ENCODE peak calls at places on chromosomes 6 and 20, in eight cellular contexts. D is aorta, A is esophagus squamous epithelium, R is PC-3, Z is psoas muscle, L is left ventricle myocardium inferior, I is SJCRH30, K is colonic mucosa. Y is an unnamed sample.

GRCh38 chr6:4856779-4857178 is 80.6 kb downstream of the CDYL start:
- DNase-seq in D (no peak), A (no peak), R (no peak), Z (no peak), L (no peak), I (no peak), K (no peak), Y (no peak)

GRCh38 chr20:3890999-3891929 is 2.1 kb downstream of the PANK2 start:
- DNase-seq in D (no peak), A (no peak), R (peak; percentile 67), Z (no peak), L (no peak), I (no peak), K (no peak), Y (no peak)

GRCh38 chr6:16704706-16705402 is 56.4 kb downstream of the ATXN1 start:
- DNase-seq in D (no peak), A (no peak), R (peak; percentile 54), Z (no peak), L (no peak), I (no peak), K (no peak), Y (no peak)

GRCh38 chr20:62266340-62266739 is 28.0 kb downstream of the OSBPL2 start:
- DNase-seq in D (no peak), A (no peak), R (peak; percentile 22), Z (no peak), L (no peak), I (peak; percentile 47), K (no peak), Y (no peak)

GRCh38 chr6:82067021-82067420 is 180.5 kb downstream of the IBTK start:
- DNase-seq in D (no peak), A (no peak), R (no peak), Z (no peak), L (no peak), I (no peak), K (no peak), Y (no peak)

GRCh38 chr6:25991785-25992412 is 29.3 kb downstream of the TRIM38 start:
- DNase-seq in D (peak; percentile 88), A (no peak), R (peak; percentile 48), Z (peak; percentile 89), L (peak; percentile 85), I (peak; percentile 67), K (peak; percentile 69), Y (peak; percentile 91)

GRCh38 chr20:43913291-43914025 is 1.2 kb upstream of the TOX2 start:
- DNase-seq in D (no peak), A (no peak), R (no peak), Z (no peak), L (no peak), I (no peak), K (no peak), Y (no peak)

GRCh38 chr20:36998652-36999051 is 47.1 kb upstream of the SAMHD1 start:
- DNase-seq in D (no peak), A (no peak), R (no peak), Z (no peak), L (no peak), I (no peak), K (no peak), Y (no peak)

GRCh38 chr20:64130271-64130670 is 22.9 kb upstream of the NPBWR2 start:
- DNase-seq in D (no peak), A (no peak), R (no peak), Z (no peak), L (no peak), I (peak; percentile 0), K (no peak), Y (no peak)

GRCh38 chr6:151677427-151677826 is 130.1 kb upstream of the ESR1 start:
- DNase-seq in D (no peak), A (no peak), R (no peak), Z (no peak), L (no peak), I (no peak), K (no peak), Y (no peak)
- H3K4me3 ChIP-seq in D (no peak overlapping the region), A (no peak overlapping the region), R (no peak overlapping the region), Z (no peak overlapping the region), L (no peak overlapping the region), I (no peak overlapping the region), K (no peak overlapping the region), Y (no peak overlapping the region)

GRCh38 chr6:89887452-89888137 is 6.7 kb upstream of the GJA10 start:
- DNase-seq in D (no peak), A (no peak), R (no peak), Z (no peak), L (no peak), I (no peak), K (no peak), Y (no peak)
- H3K4me3 ChIP-seq in D (no peak overlapping the region), A (no peak overlapping the region), R (no peak overlapping the region), Z (no peak overlapping the region), L (no peak overlapping the region), I (no peak overlapping the region), K (no peak overlapping the region), Y (no peak overlapping the region)

GRCh38 chr6:33392979-33393378 is 1.4 kb downstream of the KIFC1 start:
- DNase-seq in D (no peak), A (no peak), R (no peak), Z (no peak), L (no peak), I (no peak), K (no peak), Y (no peak)
- H3K4me3 ChIP-seq in D (no peak overlapping the region), A (no peak overlapping the region), R (peak overlapping the region; percentile 79), Z (no peak overlapping the region), L (no peak overlapping the region), I (peak overlapping the region; percentile 80), K (peak overlapping the region; percentile 66), Y (no peak overlapping the region)

DNA sequence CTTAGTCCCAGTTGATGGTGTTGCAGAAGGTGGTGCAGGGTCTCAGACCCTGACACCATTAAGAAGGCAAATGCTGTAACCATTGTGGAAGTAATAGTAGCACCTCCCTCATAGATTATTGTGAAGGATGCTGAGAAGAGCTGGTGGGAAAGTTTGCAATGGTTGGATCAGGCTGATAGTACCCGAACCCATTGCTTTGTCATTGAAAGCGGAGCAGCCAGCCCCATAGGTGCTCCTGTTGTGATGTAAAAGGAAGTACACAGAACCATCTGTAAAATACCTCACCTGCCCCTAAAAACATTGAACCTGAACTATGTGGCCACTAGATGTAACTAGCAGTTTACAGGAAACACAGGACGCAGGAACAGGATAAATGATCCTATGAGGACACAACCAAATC is 31.5 kb downstream of the RIOK1 start:
- DNase-seq in D (no peak), A (no peak), R (no peak), Z (no peak), L (no peak), I (no peak), K (no peak), Y (no peak)
- H3K4me3 ChIP-seq in D (no peak overlapping the region), A (no peak overlapping the region), R (no peak overlapping the region), Z (no peak overlapping the region), L (no peak overlapping the region), I (no peak overlapping the region), K (no peak overlapping the region), Y (no peak overlapping the region)

Y was measured in lower lobe of right lung.